ENCODE peak calls at places on chromosome 16, in ten cellular contexts. L, P, Y, K, J, F, D, B, G and N are unnamed samples.

GRCh38 chr16:5186381-5186903 is 88.8 kb upstream of the EEF2KMT start:
- DNase-seq in K (no peak), J (no peak), D (no peak), L (no peak), Y (no peak), P (no peak), G (no peak), B (no peak), F (no peak), N (no peak)

GRCh38 chr16:48611329-48612137 is 1.6 kb upstream of the N4BP1 start:
- DNase-seq in K (no peak), G (peak; percentile 56), L (no peak), P (peak; percentile 85), B (peak; percentile 67), D (no peak), F (no peak), Y (no peak), J (no peak), N (peak; percentile 96)

GRCh38 chr16:55711959-55712876 is 56.4 kb downstream of the SLC6A2 start:
- DNase-seq in J (peak; percentile 55), D (peak; percentile 81), Y (peak; percentile 71), K (peak; percentile 64), P (peak; percentile 89), G (peak; percentile 70), F (peak; percentile 69), L (peak; percentile 75), B (peak; percentile 40), N (no peak)

GRCh38 chr16:9256196-9256595 is 164.8 kb downstream of the HAPSTR1 start:
- DNase-seq in B (peak; percentile 32), F (peak; percentile 68), G (no peak), Y (no peak), D (peak; percentile 95), L (no peak), K (peak; percentile 39), P (peak; percentile 95), J (no peak), N (no peak)

GRCh38 chr16:10551881-10552280 is 28.5 kb downstream of the EMP2 start:
- DNase-seq in K (no peak), P (no peak), G (no peak), D (no peak), F (no peak), B (no peak), Y (no peak), L (no peak), J (no peak), N (no peak)

GRCh38 chr16:27322858-27323780 is 9.3 kb downstream of the IL4R start:
- DNase-seq in Y (no peak), B (peak; percentile 82), J (no peak), P (peak; percentile 35), D (no peak), F (no peak), K (peak; percentile 80), L (peak; percentile 25), G (no peak), N (no peak)

GRCh38 chr16:25024900-25025299 is 9.7 kb upstream of the ARHGAP17 start:
- DNase-seq in F (no peak), P (no peak), B (no peak), J (no peak), Y (no peak), G (no peak), D (no peak), L (no peak), K (no peak), N (no peak)

GRCh38 chr16:69481901-69482341 is 57.5 kb downstream of the CYB5B start:
- DNase-seq in F (no peak), J (peak; percentile 83), Y (peak; percentile 92), L (peak; percentile 95), D (no peak), K (no peak), B (peak; percentile 31), P (peak; percentile 67), G (peak; percentile 87), N (no peak)

GRCh38 chr16:67176662-67177061 is 6.3 kb downstream of the NOL3 start:
- DNase-seq in J (no peak), Y (no peak), K (no peak), D (no peak), L (no peak), B (no peak), P (peak; percentile 39), G (no peak), F (no peak), N (no peak)
- H3K27ac ChIP-seq in J (no peak overlapping the region), Y (no peak overlapping the region), K (no peak overlapping the region), D (no peak overlapping the region), L (no peak overlapping the region), B (no peak overlapping the region), P (no peak overlapping the region), G (no peak overlapping the region), F (no peak overlapping the region), N (no peak overlapping the region)

DNA sequence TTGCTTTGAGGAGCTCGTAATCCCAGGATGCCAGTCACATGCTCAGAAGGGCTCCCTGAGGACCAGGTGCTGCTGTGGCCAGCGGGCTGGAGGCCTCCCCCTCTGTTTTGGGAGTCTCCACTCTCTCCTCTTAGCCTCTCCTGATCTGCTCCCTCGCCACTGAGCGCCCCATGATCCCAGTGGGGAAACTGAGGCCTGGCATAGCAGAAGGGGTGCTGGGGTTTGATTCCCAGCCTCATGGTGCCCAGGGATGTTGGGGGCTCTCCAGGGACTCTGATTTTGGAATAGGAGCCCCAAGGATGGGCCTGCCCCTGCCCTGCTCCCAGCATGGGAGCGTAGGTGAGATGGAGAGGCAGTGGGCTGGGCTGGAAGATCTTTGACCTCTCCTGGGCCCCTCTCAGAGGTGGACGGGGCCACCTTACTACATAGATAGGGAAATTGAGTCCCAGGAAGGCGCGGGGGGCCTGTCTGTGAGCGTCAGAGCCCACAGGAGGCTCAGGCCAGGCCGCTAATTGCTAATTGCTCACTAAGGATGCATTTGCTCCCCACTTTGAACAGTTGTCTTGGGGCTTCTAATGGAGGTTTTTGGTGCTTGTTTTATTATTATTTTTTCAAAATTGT is 525 bp upstream of the ADCY7 start:
- DNase-seq in J (no peak), G (no peak), K (no peak), F (no peak), P (peak; percentile 42), Y (no peak), D (no peak), B (no peak), L (peak; percentile 64), N (no peak)
- H3K4me3 ChIP-seq in J (no peak overlapping the region), G (peak overlapping the region; percentile 49), K (no peak overlapping the region), F (no peak overlapping the region), P (no peak overlapping the region), Y (peak overlapping the region; percentile 50), D (no peak overlapping the region), B (peak overlapping the region; percentile 47), L (peak overlapping the region; percentile 39), N (peak overlapping the region; percentile 12)

GRCh38 chr16:47317465-47318240 is 143.2 kb downstream of the ITFG1 start:
- DNase-seq in P (peak; percentile 46), D (no peak), Y (no peak), J (no peak), B (no peak), L (no peak), F (no peak), G (no peak), K (no peak), N (no peak)

GRCh38 chr16:47320546-47321315 is 140.1 kb downstream of the ITFG1 start:
- DNase-seq in P (no peak), D (no peak), K (no peak), B (no peak), F (no peak), Y (no peak), G (no peak), L (no peak), J (no peak), N (no peak)

GRCh38 chr16:47323241-47323640 is 137.6 kb downstream of the ITFG1 start:
- DNase-seq in K (no peak), Y (no peak), L (no peak), F (no peak), P (no peak), B (no peak), G (no peak), J (no peak), D (no peak), N (no peak)
- TF ChIP-seq CTCF in K (peak; percentile 26), Y (no peak), L (no peak), F (no peak), P (peak; percentile 65), B (no peak), G (no peak), J (no peak), D (peak; percentile 41), N (no peak)

DNA sequence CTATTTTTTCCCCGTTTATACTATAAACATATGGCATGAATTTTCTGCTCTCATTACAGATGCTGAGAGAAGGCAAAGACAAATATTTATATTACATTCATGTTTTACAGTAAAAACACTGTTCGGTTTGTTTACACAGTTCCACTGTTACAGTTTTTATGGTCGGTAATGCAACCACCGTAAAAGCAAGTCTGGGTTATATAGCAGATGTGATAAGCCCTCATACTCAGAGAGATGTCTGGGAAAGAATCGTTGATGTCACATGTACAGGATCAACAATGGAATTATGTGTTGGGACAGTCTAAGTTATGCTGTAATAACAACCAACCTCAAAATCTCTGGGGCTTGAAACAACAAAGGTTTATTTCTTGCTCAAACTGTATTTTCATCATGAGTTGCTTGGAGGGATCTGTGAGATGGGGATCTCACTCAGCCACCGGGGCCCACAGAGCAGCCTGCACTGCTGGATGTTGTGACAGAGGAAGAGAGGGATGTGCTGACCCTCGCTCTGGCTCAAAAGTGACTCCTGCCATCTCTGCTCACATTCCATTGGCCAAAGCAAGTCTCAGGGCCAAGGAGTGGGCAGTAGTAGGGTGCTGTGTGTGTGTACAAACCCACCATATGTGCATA is 85.2 kb downstream of the WWOX start:
- DNase-seq in Y (no peak), L (no peak), J (no peak), D (peak; percentile 22), P (no peak), K (peak; percentile 73), G (no peak), F (no peak), B (no peak), N (no peak)
- H3K27ac ChIP-seq in Y (no peak overlapping the region), L (no peak overlapping the region), J (no peak overlapping the region), D (no peak overlapping the region), P (no peak overlapping the region), K (peak overlapping the region; percentile 33), G (no peak overlapping the region), F (no peak overlapping the region), B (peak overlapping the region; percentile 24), N (no peak overlapping the region)